ENCODE peak calls at places on chromosomes 4 and X, in eight cellular contexts. One of them, this sample, is unnamed.

GRCh38 chr4:41285202-41285876 is 28.6 kb downstream of the UCHL1 start:
- DNase-seq in T-cell: no peak
- DNase-seq in GM04503: no peak
- DNase-seq in nephron progenitor cell: no peak
- DNase-seq in breast epithelium: no peak
- DNase-seq in H7: no peak
- DNase-seq in GM03348: no peak
- DNase-seq in NCI-H510A: no peak
- DNase-seq in this sample: no peak

GRCh38 chr4:69999420-69999819 is 3.7 kb downstream of the STATH start:
- DNase-seq in T-cell: no peak
- DNase-seq in GM04503: no peak
- DNase-seq in nephron progenitor cell: no peak
- DNase-seq in breast epithelium: no peak
- DNase-seq in H7: no peak
- DNase-seq in GM03348: no peak
- DNase-seq in NCI-H510A: no peak
- DNase-seq in this sample: no peak

GRCh38 chr4:98528882-98529281 is 129.5 kb downstream of the TSPAN5 start:
- DNase-seq in T-cell: no peak
- DNase-seq in GM04503: no peak
- DNase-seq in nephron progenitor cell: no peak
- DNase-seq in breast epithelium: no peak
- DNase-seq in H7: no peak
- DNase-seq in GM03348: no peak
- DNase-seq in NCI-H510A: no peak
- DNase-seq in this sample: no peak

GRCh38 chrX:44025611-44026010 is 52.4 kb upstream of the NDP start:
- DNase-seq in T-cell: no peak
- DNase-seq in GM04503: no peak
- DNase-seq in nephron progenitor cell: no peak
- DNase-seq in breast epithelium: no peak
- DNase-seq in H7: no peak
- DNase-seq in GM03348: peak
- DNase-seq in NCI-H510A: no peak
- DNase-seq in this sample: no peak

GRCh38 chr4:10740227-10740626 is 55.7 kb upstream of the CLNK start:
- DNase-seq in T-cell: no peak
- DNase-seq in GM04503: no peak
- DNase-seq in nephron progenitor cell: no peak
- DNase-seq in breast epithelium: no peak
- DNase-seq in H7: no peak
- DNase-seq in GM03348: no peak
- DNase-seq in NCI-H510A: no peak
- DNase-seq in this sample: no peak

GRCh38 chrX:154751669-154752271 is 893 bp upstream of the GAB3 start:
- DNase-seq in T-cell: no peak
- DNase-seq in GM04503: no peak
- DNase-seq in nephron progenitor cell: no peak
- DNase-seq in breast epithelium: no peak
- DNase-seq in H7: no peak
- DNase-seq in GM03348: no peak
- DNase-seq in NCI-H510A: no peak
- DNase-seq in this sample: no peak

GRCh38 chr4:26083987-26084386 is 170.0 kb downstream of the SMIM20 start:
- DNase-seq in T-cell: no peak
- DNase-seq in GM04503: peak
- DNase-seq in nephron progenitor cell: no peak
- DNase-seq in breast epithelium: no peak
- DNase-seq in H7: no peak
- DNase-seq in GM03348: peak
- DNase-seq in NCI-H510A: no peak
- DNase-seq in this sample: no peak

GRCh38 chrX:7334253-7334935 is 186.4 kb upstream of the PUDP start:
- DNase-seq in T-cell: no peak
- DNase-seq in GM04503: peak
- DNase-seq in nephron progenitor cell: no peak
- DNase-seq in breast epithelium: no peak
- DNase-seq in H7: no peak
- DNase-seq in GM03348: peak
- DNase-seq in NCI-H510A: no peak
- DNase-seq in this sample: no peak

GRCh38 chr4:187685247-187685646 is 310.3 kb upstream of the ZFP42 start:
- DNase-seq in T-cell: no peak
- DNase-seq in GM04503: no peak
- DNase-seq in nephron progenitor cell: no peak
- DNase-seq in breast epithelium: no peak
- DNase-seq in H7: no peak
- DNase-seq in GM03348: peak
- DNase-seq in NCI-H510A: no peak
- DNase-seq in this sample: no peak

GRCh38 chrX:10531927-10532326 is 88.5 kb downstream of the MID1 start:
- DNase-seq in T-cell: no peak
- DNase-seq in GM04503: no peak
- DNase-seq in nephron progenitor cell: no peak
- DNase-seq in breast epithelium: no peak
- DNase-seq in H7: no peak
- DNase-seq in GM03348: no peak
- DNase-seq in NCI-H510A: no peak
- DNase-seq in this sample: no peak

GRCh38 chr4:84673475-84674230 is 90.7 kb downstream of the CDS1 start:
- DNase-seq in T-cell: no peak
- DNase-seq in GM04503: peak
- DNase-seq in nephron progenitor cell: no peak
- DNase-seq in breast epithelium: no peak
- DNase-seq in H7: no peak
- DNase-seq in GM03348: peak
- DNase-seq in NCI-H510A: no peak
- DNase-seq in this sample: no peak

GRCh38 chr4:6272863-6273660 is 3.4 kb downstream of the WFS1 start:
- DNase-seq in T-cell: no peak
- DNase-seq in GM04503: peak
- DNase-seq in nephron progenitor cell: no peak
- DNase-seq in breast epithelium: no peak
- DNase-seq in H7: no peak
- DNase-seq in GM03348: peak
- DNase-seq in NCI-H510A: no peak
- DNase-seq in this sample: no peak

GRCh38 chr4:158121203-158121586 is 51.6 kb downstream of the GASK1B start:
- DNase-seq in T-cell: no peak
- DNase-seq in GM04503: peak
- DNase-seq in nephron progenitor cell: no peak
- DNase-seq in breast epithelium: no peak
- DNase-seq in H7: no peak
- DNase-seq in GM03348: peak
- DNase-seq in NCI-H510A: no peak
- DNase-seq in this sample: no peak

GRCh38 chr4:11904117-11904535 is 475.4 kb upstream of the HS3ST1 start:
- DNase-seq in T-cell: no peak
- DNase-seq in GM04503: no peak
- DNase-seq in nephron progenitor cell: no peak
- DNase-seq in breast epithelium: no peak
- DNase-seq in H7: no peak
- DNase-seq in GM03348: no peak
- DNase-seq in NCI-H510A: no peak
- DNase-seq in this sample: no peak

GRCh38 chr4:75924309-75924708 is 16.5 kb downstream of the NAAA start:
- DNase-seq in T-cell: no peak
- DNase-seq in GM04503: no peak
- DNase-seq in nephron progenitor cell: no peak
- DNase-seq in breast epithelium: no peak
- DNase-seq in H7: no peak
- DNase-seq in GM03348: no peak
- DNase-seq in NCI-H510A: peak
- DNase-seq in this sample: no peak

GRCh38 chr4:48778431-48779094 is 1.5 kb downstream of the FRYL start:
- DNase-seq in T-cell: no peak
- DNase-seq in GM04503: no peak
- DNase-seq in nephron progenitor cell: no peak
- DNase-seq in breast epithelium: no peak
- DNase-seq in H7: no peak
- DNase-seq in GM03348: peak
- DNase-seq in NCI-H510A: no peak
- DNase-seq in this sample: no peak

GRCh38 chr4:6845574-6845973 is 63.0 kb downstream of the KIAA0232 start:
- DNase-seq in T-cell: no peak
- DNase-seq in GM04503: no peak
- DNase-seq in nephron progenitor cell: no peak
- DNase-seq in breast epithelium: no peak
- DNase-seq in H7: no peak
- DNase-seq in GM03348: no peak
- DNase-seq in NCI-H510A: no peak
- DNase-seq in this sample: no peak

GRCh38 chrX:114841051-114841450 is 176.4 kb downstream of the IL13RA2 start:
- DNase-seq in T-cell: no peak
- DNase-seq in GM04503: peak
- DNase-seq in nephron progenitor cell: no peak
- DNase-seq in breast epithelium: no peak
- DNase-seq in H7: no peak
- DNase-seq in GM03348: peak
- DNase-seq in NCI-H510A: no peak
- DNase-seq in this sample: no peak

GRCh38 chr4:175190654-175191053 is 272.5 kb downstream of the ADAM29 start:
- DNase-seq in T-cell: no peak
- DNase-seq in GM04503: no peak
- DNase-seq in nephron progenitor cell: no peak
- DNase-seq in breast epithelium: no peak
- DNase-seq in H7: no peak
- DNase-seq in GM03348: no peak
- DNase-seq in NCI-H510A: no peak
- DNase-seq in this sample: no peak

GRCh38 chrX:70289168-70289792 is 447 bp downstream of the PDZD11 start:
- DNase-seq in T-cell: no peak
- DNase-seq in GM04503: no peak
- DNase-seq in nephron progenitor cell: no peak
- DNase-seq in breast epithelium: no peak
- DNase-seq in H7: no peak
- DNase-seq in GM03348: peak
- DNase-seq in NCI-H510A: no peak
- DNase-seq in this sample: no peak

GRCh38 chr4:189436207-189436606 is 504.5 kb upstream of the FRG1 start:
- DNase-seq in T-cell: no peak
- DNase-seq in GM04503: no peak
- DNase-seq in nephron progenitor cell: no peak
- DNase-seq in breast epithelium: no peak
- DNase-seq in H7: peak
- DNase-seq in GM03348: no peak
- DNase-seq in NCI-H510A: no peak
- DNase-seq in this sample: no peak

GRCh38 chr4:15012017-15012788 is 9.9 kb downstream of the CPEB2 start:
- DNase-seq in T-cell: no peak
- DNase-seq in GM04503: no peak
- DNase-seq in nephron progenitor cell: no peak
- DNase-seq in breast epithelium: no peak
- DNase-seq in H7: no peak
- DNase-seq in GM03348: no peak
- DNase-seq in NCI-H510A: no peak
- DNase-seq in this sample: no peak

GRCh38 chrX:10922158-10922557 is 189.0 kb upstream of the HCCS start:
- DNase-seq in T-cell: no peak
- DNase-seq in GM04503: peak
- DNase-seq in nephron progenitor cell: no peak
- DNase-seq in breast epithelium: no peak
- DNase-seq in H7: no peak
- DNase-seq in GM03348: peak
- DNase-seq in NCI-H510A: no peak
- DNase-seq in this sample: no peak

GRCh38 chr4:159547645-159548308 is 444.9 kb downstream of the RAPGEF2 start:
- DNase-seq in T-cell: no peak
- DNase-seq in GM04503: no peak
- DNase-seq in nephron progenitor cell: no peak
- DNase-seq in breast epithelium: no peak
- DNase-seq in H7: no peak
- DNase-seq in GM03348: no peak
- DNase-seq in NCI-H510A: no peak
- DNase-seq in this sample: no peak

GRCh38 chrX:115013705-115014104 is 3.7 kb downstream of the IL13RA2 start:
- DNase-seq in T-cell: no peak
- DNase-seq in GM04503: no peak
- DNase-seq in nephron progenitor cell: no peak
- DNase-seq in breast epithelium: no peak
- DNase-seq in H7: no peak
- DNase-seq in GM03348: no peak
- DNase-seq in NCI-H510A: no peak
- DNase-seq in this sample: no peak

GRCh38 chr4:76232681-76233080 is 18.8 kb upstream of the FAM47E start:
- DNase-seq in T-cell: no peak
- DNase-seq in GM04503: no peak
- DNase-seq in nephron progenitor cell: no peak
- DNase-seq in breast epithelium: no peak
- DNase-seq in H7: no peak
- DNase-seq in GM03348: no peak
- DNase-seq in NCI-H510A: no peak
- DNase-seq in this sample: no peak

GRCh38 chr4:107631568-107631967 is 88.5 kb downstream of the PAPSS1 start:
- DNase-seq in T-cell: no peak
- DNase-seq in GM04503: no peak
- DNase-seq in nephron progenitor cell: no peak
- DNase-seq in breast epithelium: no peak
- DNase-seq in H7: no peak
- DNase-seq in GM03348: peak
- DNase-seq in NCI-H510A: no peak
- DNase-seq in this sample: no peak

GRCh38 chrX:22365460-22365859 is 92.7 kb downstream of the CBLL2 start:
- DNase-seq in T-cell: no peak
- DNase-seq in GM04503: no peak
- DNase-seq in nephron progenitor cell: no peak
- DNase-seq in breast epithelium: no peak
- DNase-seq in H7: no peak
- DNase-seq in GM03348: peak
- DNase-seq in NCI-H510A: no peak
- DNase-seq in this sample: no peak

GRCh38 chr4:107519057-107519456 is 201.0 kb downstream of the PAPSS1 start:
- DNase-seq in T-cell: no peak
- DNase-seq in GM04503: peak
- DNase-seq in nephron progenitor cell: peak
- DNase-seq in breast epithelium: no peak
- DNase-seq in H7: peak
- DNase-seq in GM03348: peak
- DNase-seq in NCI-H510A: no peak
- DNase-seq in this sample: no peak

This sample was measured in esophagus muscularis mucosa.